ENCODE peak calls at places on chromosomes 5 and 9, in eight cellular contexts. B, V, R, Y, H, M, Q and U are unnamed samples.

GRCh38 chr9:4491621-4491975 is 1.3 kb downstream of the SLC1A1 start:
- DNase-seq in R (peak; percentile 5), Q (peak; percentile 31), V (no peak), H (no peak), B (no peak), M (no peak), Y (no peak), U (no peak)

GRCh38 chr5:16666861-16667481 is 50.2 kb upstream of the RETREG1 start:
- DNase-seq in Q (peak; percentile 54), H (no peak), Y (no peak), B (no peak), R (peak; percentile 80), M (no peak), V (peak; percentile 14), U (peak; percentile 13)

GRCh38 chr5:122170630-122171029 is 41.3 kb downstream of the ZNF474 start:
- DNase-seq in Q (no peak), B (no peak), M (no peak), H (no peak), R (no peak), Y (no peak), V (no peak), U (peak; percentile 44)

GRCh38 chr9:135088979-135089847 is 1.7 kb downstream of the OLFM1 start:
- DNase-seq in M (no peak), R (no peak), H (no peak), V (no peak), Y (no peak), B (no peak), Q (no peak), U (no peak)

GRCh38 chr5:154478224-154478565 is at the start of gene HAND1:
- DNase-seq in R (peak; percentile 71), V (no peak), M (no peak), Q (peak; percentile 40), B (peak; percentile 83), H (peak; percentile 8), Y (no peak), U (no peak)

GRCh38 chr9:76101945-76102344 is 211.5 kb downstream of the PCSK5 start:
- DNase-seq in B (no peak), Y (no peak), R (no peak), H (no peak), M (no peak), Q (no peak), V (no peak), U (no peak)

GRCh38 chr9:108511200-108511756 is 344.5 kb downstream of the ACTL7B start:
- DNase-seq in Y (peak; percentile 36), B (no peak), H (no peak), R (no peak), V (no peak), Q (no peak), M (no peak), U (no peak)

GRCh38 chr9:82206946-82207345 is 218.4 kb downstream of the SPATA31D1 start:
- DNase-seq in B (no peak), H (no peak), M (no peak), Q (no peak), V (no peak), Y (no peak), R (no peak), U (no peak)

GRCh38 chr9:108850293-108850897 is 5.4 kb downstream of the ACTL7B start:
- DNase-seq in V (no peak), Q (no peak), R (peak; percentile 32), M (no peak), Y (peak; percentile 40), H (peak; percentile 10), B (no peak), U (peak; percentile 24)

GRCh38 chr9:135522931-135523330 is 1.7 kb downstream of the LCN1 start:
- DNase-seq in Q (peak; percentile 16), R (no peak), H (no peak), V (no peak), M (no peak), B (no peak), Y (no peak), U (no peak)

GRCh38 chr9:138104251-138105122 is 226.9 kb downstream of the CACNA1B start:
- DNase-seq in R (no peak), Q (no peak), V (peak; percentile 4), H (no peak), M (no peak), B (no peak), Y (no peak), U (no peak)

GRCh38 chr5:152246401-152246800 is 158.7 kb downstream of the NMUR2 start:
- DNase-seq in Q (peak; percentile 28), B (peak; percentile 83), R (no peak), H (no peak), M (no peak), V (no peak), Y (no peak), U (peak; percentile 1)

GRCh38 chr5:90645024-90645610 is 86.5 kb downstream of the ADGRV1 start:
- DNase-seq in M (no peak), B (peak; percentile 31), V (no peak), Y (no peak), Q (no peak), H (peak; percentile 56), R (no peak), U (peak; percentile 47)

GRCh38 chr5:174045470-174046025 is at the start of gene NSG2:
- DNase-seq in V (peak; percentile 39), Q (peak; percentile 81), R (peak; percentile 92), H (peak; percentile 86), B (peak; percentile 92), Y (peak; percentile 73), M (peak; percentile 9), U (peak; percentile 91)

GRCh38 chr5:178529080-178529479 is 61.1 kb downstream of the COL23A1 start:
- DNase-seq in B (no peak), V (no peak), M (no peak), R (no peak), H (no peak), Q (no peak), Y (no peak), U (no peak)

GRCh38 chr5:25119654-25120053 is 474.9 kb upstream of the CDH10 start:
- DNase-seq in V (no peak), Y (no peak), B (no peak), H (no peak), Q (no peak), M (no peak), R (peak; percentile 15), U (peak; percentile 15)

GRCh38 chr5:2725957-2726356 is 25.5 kb downstream of the IRX2 start:
- DNase-seq in H (no peak), B (no peak), V (no peak), Y (no peak), R (no peak), M (no peak), Q (no peak), U (no peak)

GRCh38 chr9:92328225-92328624 is 2.5 kb downstream of the CENPP start:
- DNase-seq in B (no peak), Q (no peak), R (peak; percentile 30), M (no peak), H (peak; percentile 42), Y (peak; percentile 63), V (no peak), U (peak; percentile 68)

GRCh38 chr5:82862247-82862646 is 214.9 kb downstream of the TMEM167A start:
- DNase-seq in Y (no peak), Q (no peak), M (no peak), H (no peak), B (no peak), R (no peak), V (no peak), U (no peak)

GRCh38 chr9:34318163-34318790 is 10.8 kb downstream of the KIF24 start:
- DNase-seq in Q (no peak), H (no peak), V (no peak), M (no peak), Y (no peak), B (no peak), R (no peak), U (no peak)

GRCh38 chr9:111572945-111573604 is 26.4 kb downstream of the PTGR1 start:
- DNase-seq in B (no peak), M (no peak), V (no peak), Q (no peak), H (no peak), R (peak; percentile 67), Y (peak; percentile 65), U (peak; percentile 92)

GRCh38 chr9:69746859-69747560 is 12.8 kb downstream of the PTAR1 start:
- DNase-seq in V (no peak), Y (no peak), M (no peak), Q (no peak), H (no peak), R (no peak), B (no peak), U (no peak)

GRCh38 chr5:107772418-107773310 is 101.9 kb upstream of the EFNA5 start:
- DNase-seq in V (no peak), B (no peak), R (peak; percentile 72), Y (no peak), M (no peak), Q (no peak), H (no peak), U (no peak)